ENCODE peak calls at places on chromosomes 4 and X, in five cellular contexts. A, T, Z, F and K are unnamed samples.

GRCh38 chr4:107130157-107130556 is 94.0 kb upstream of the DKK2 start:
- DNase-seq in Z (no peak), F (no peak), T (no peak), A (no peak), K (no peak)

GRCh38 chrX:7146703-7147430 is 645 bp upstream of the STS start:
- DNase-seq in Z (no peak), F (peak; percentile 5), T (no peak), A (no peak), K (no peak)

GRCh38 chr4:14520171-14520570 is 482.1 kb upstream of the CPEB2 start:
- DNase-seq in T (no peak), F (no peak), Z (no peak), A (no peak), K (no peak)

GRCh38 chr4:32000846-32001488 is 1280.8 kb downstream of the PCDH7 start:
- DNase-seq in Z (no peak), A (no peak), F (no peak), T (no peak), K (no peak)

GRCh38 chr4:10106421-10107039 is 10.1 kb downstream of the WDR1 start:
- DNase-seq in Z (peak; percentile 86), T (peak; percentile 96), A (peak; percentile 62), F (peak; percentile 84), K (peak; percentile 34)

GRCh38 chr4:145899886-145900466 is 38.6 kb downstream of the ZNF827 start:
- DNase-seq in T (no peak), A (no peak), Z (no peak), F (no peak), K (no peak)

GRCh38 chr4:158895797-158896442 is 127.1 kb downstream of the FNIP2 start:
- DNase-seq in T (no peak), Z (no peak), A (no peak), F (no peak), K (peak; percentile 19)

GRCh38 chr4:128766781-128767180 is 42.7 kb upstream of the JADE1 start:
- DNase-seq in Z (no peak), F (no peak), A (no peak), T (no peak), K (no peak)

GRCh38 chr4:140472156-140472555 is 25.9 kb downstream of the MGAT4D start:
- DNase-seq in F (no peak), T (no peak), Z (no peak), A (no peak), K (no peak)

GRCh38 chr4:1754336-1754735 is 33.0 kb downstream of the TACC3 start:
- DNase-seq in Z (no peak), F (no peak), T (no peak), A (no peak), K (no peak)

GRCh38 chr4:156581693-156582092 is 389.9 kb downstream of the PDGFC start:
- DNase-seq in T (no peak), A (no peak), F (no peak), Z (no peak), K (no peak)
- H3K4me3 ChIP-seq in T (no peak overlapping the region), A (no peak overlapping the region), F (no peak overlapping the region), Z (no peak overlapping the region), K (no peak overlapping the region)

GRCh38 chrX:13029831-13030771 is 14.3 kb downstream of the FAM9C start:
- DNase-seq in F (no peak), T (no peak), Z (no peak), A (peak; percentile 22), K (no peak)
- H3K27ac ChIP-seq in F (no peak overlapping the region), T (no peak overlapping the region), Z (peak overlapping the region; percentile 82), A (peak overlapping the region; percentile 64), K (peak overlapping the region; percentile 80)

GRCh38 chr4:184733654-184734524 is at the start of gene CENPU:
- DNase-seq in A (peak; percentile 96), F (peak; percentile 90), Z (peak; percentile 94), T (peak; percentile 96), K (peak; percentile 98)
- TF ChIP-seq POLR2A in A (no peak), F (peak; percentile 47), Z (peak; percentile 41), T (peak; percentile 26), K (peak; percentile 70)

GRCh38 chrX:100924370-100924769 is 4.3 kb downstream of the XKRX start:
- DNase-seq in Z (no peak), F (no peak), T (no peak), A (no peak), K (no peak)

GRCh38 chrX:100931218-100931924 is 2.7 kb upstream of the XKRX start:
- DNase-seq in F (no peak), T (no peak), A (no peak), Z (no peak), K (no peak)

GRCh38 chrX:100926453-100926852 is 2.3 kb downstream of the XKRX start:
- DNase-seq in F (no peak), Z (no peak), T (no peak), A (no peak), K (no peak)

GRCh38 chrX:100931925-100932285 is 3.2 kb upstream of the XKRX start:
- DNase-seq in Z (no peak), A (no peak), F (no peak), T (no peak), K (no peak)

GRCh38 chrX:100928660-100929613 is at the start of gene XKRX:
- DNase-seq in Z (peak; percentile 31), A (peak; percentile 16), T (peak; percentile 19), F (peak; percentile 4), K (peak; percentile 13)
- H3K4me3 ChIP-seq in Z (peak within 1 kb of the TSS; percentile 50), A (peak within 1 kb of the TSS; percentile 40), T (peak within 1 kb of the TSS; percentile 27), F (no peak within 1 kb of the TSS), K (no peak within 1 kb of the TSS)